ENCODE peak calls at places on chromosomes 3 and 15, in four cellular contexts. One of them, this sample, is unnamed.

GRCh38 chr15:43509002-43509922 is 8.1 kb upstream of the MAP1A start:
- DNase-seq in left lung: no peak
- DNase-seq in activated CD4-positive, alpha-beta T cell treated with anti-CD3 and anti-CD28 coated beads, Interleukin-2, amount 10 ng/mL, durations not matched to agents 7 days and 5 days: no peak
- DNase-seq in mesothelial cell of epicardium: no peak
- DNase-seq in this sample: peak; percentile 62

GRCh38 chr15:95498956-95499355 is 831.5 kb upstream of the NR2F2 start:
- DNase-seq in left lung: no peak
- DNase-seq in activated CD4-positive, alpha-beta T cell treated with anti-CD3 and anti-CD28 coated beads, Interleukin-2, amount 10 ng/mL, durations not matched to agents 7 days and 5 days: no peak
- DNase-seq in mesothelial cell of epicardium: no peak
- DNase-seq in this sample: no peak

GRCh38 chr15:58522391-58522790 is 90.6 kb downstream of the LIPC start:
- DNase-seq in left lung: peak; percentile 80
- DNase-seq in activated CD4-positive, alpha-beta T cell treated with anti-CD3 and anti-CD28 coated beads, Interleukin-2, amount 10 ng/mL, durations not matched to agents 7 days and 5 days: no peak
- DNase-seq in mesothelial cell of epicardium: no peak
- DNase-seq in this sample: no peak

GRCh38 chr3:122295286-122295685 is 29.8 kb upstream of the CSTA start:
- DNase-seq in left lung: no peak
- DNase-seq in activated CD4-positive, alpha-beta T cell treated with anti-CD3 and anti-CD28 coated beads, Interleukin-2, amount 10 ng/mL, durations not matched to agents 7 days and 5 days: no peak
- DNase-seq in mesothelial cell of epicardium: no peak
- DNase-seq in this sample: no peak

GRCh38 chr3:168801792-168802191 is 706.1 kb upstream of the GOLIM4 start:
- DNase-seq in left lung: no peak
- DNase-seq in activated CD4-positive, alpha-beta T cell treated with anti-CD3 and anti-CD28 coated beads, Interleukin-2, amount 10 ng/mL, durations not matched to agents 7 days and 5 days: no peak
- DNase-seq in mesothelial cell of epicardium: no peak
- DNase-seq in this sample: no peak

GRCh38 chr15:81229596-81229995 is 32.9 kb downstream of the IL16 start:
- DNase-seq in left lung: peak; percentile 65
- DNase-seq in activated CD4-positive, alpha-beta T cell treated with anti-CD3 and anti-CD28 coated beads, Interleukin-2, amount 10 ng/mL, durations not matched to agents 7 days and 5 days: no peak
- DNase-seq in mesothelial cell of epicardium: no peak
- DNase-seq in this sample: no peak

GRCh38 chr3:190811775-190812480 is 50.6 kb downstream of the GMNC start:
- DNase-seq in left lung: no peak
- DNase-seq in activated CD4-positive, alpha-beta T cell treated with anti-CD3 and anti-CD28 coated beads, Interleukin-2, amount 10 ng/mL, durations not matched to agents 7 days and 5 days: peak; percentile 24
- DNase-seq in mesothelial cell of epicardium: no peak
- DNase-seq in this sample: peak; percentile 27

GRCh38 chr3:47912006-47912504 is 104.2 kb downstream of the MAP4 start:
- DNase-seq in left lung: no peak
- DNase-seq in activated CD4-positive, alpha-beta T cell treated with anti-CD3 and anti-CD28 coated beads, Interleukin-2, amount 10 ng/mL, durations not matched to agents 7 days and 5 days: no peak
- DNase-seq in mesothelial cell of epicardium: no peak
- DNase-seq in this sample: no peak

GRCh38 chr3:117885046-117885445 is 1149.6 kb downstream of the IGSF11 start:
- DNase-seq in left lung: no peak
- DNase-seq in activated CD4-positive, alpha-beta T cell treated with anti-CD3 and anti-CD28 coated beads, Interleukin-2, amount 10 ng/mL, durations not matched to agents 7 days and 5 days: no peak
- DNase-seq in mesothelial cell of epicardium: no peak
- DNase-seq in this sample: no peak

GRCh38 chr3:47003461-47004368 is 24.2 kb downstream of the NBEAL2 start:
- DNase-seq in left lung: peak; percentile 67
- DNase-seq in activated CD4-positive, alpha-beta T cell treated with anti-CD3 and anti-CD28 coated beads, Interleukin-2, amount 10 ng/mL, durations not matched to agents 7 days and 5 days: no peak
- DNase-seq in mesothelial cell of epicardium: no peak
- DNase-seq in this sample: no peak

GRCh38 chr3:9866639-9867038 is 13.4 kb downstream of the CIDEC start:
- DNase-seq in left lung: no peak
- DNase-seq in activated CD4-positive, alpha-beta T cell treated with anti-CD3 and anti-CD28 coated beads, Interleukin-2, amount 10 ng/mL, durations not matched to agents 7 days and 5 days: no peak
- DNase-seq in mesothelial cell of epicardium: no peak
- DNase-seq in this sample: no peak

GRCh38 chr15:99732268-99732641 is 982 bp downstream of the LYSMD4 start:
- DNase-seq in left lung: no peak
- DNase-seq in activated CD4-positive, alpha-beta T cell treated with anti-CD3 and anti-CD28 coated beads, Interleukin-2, amount 10 ng/mL, durations not matched to agents 7 days and 5 days: peak; percentile 9
- DNase-seq in mesothelial cell of epicardium: no peak
- DNase-seq in this sample: peak; percentile 10

GRCh38 chr3:186213946-186214345 is 105.1 kb upstream of the ETV5 start:
- DNase-seq in left lung: no peak
- DNase-seq in activated CD4-positive, alpha-beta T cell treated with anti-CD3 and anti-CD28 coated beads, Interleukin-2, amount 10 ng/mL, durations not matched to agents 7 days and 5 days: no peak
- DNase-seq in mesothelial cell of epicardium: no peak
- DNase-seq in this sample: no peak

GRCh38 chr15:101121511-101122090 is 130.2 kb downstream of the CHSY1 start:
- DNase-seq in left lung: peak; percentile 94
- DNase-seq in activated CD4-positive, alpha-beta T cell treated with anti-CD3 and anti-CD28 coated beads, Interleukin-2, amount 10 ng/mL, durations not matched to agents 7 days and 5 days: peak; percentile 69
- DNase-seq in mesothelial cell of epicardium: peak; percentile 64
- DNase-seq in this sample: no peak

GRCh38 chr3:101081990-101082389 is 88.8 kb upstream of the ABI3BP start:
- DNase-seq in left lung: no peak
- DNase-seq in activated CD4-positive, alpha-beta T cell treated with anti-CD3 and anti-CD28 coated beads, Interleukin-2, amount 10 ng/mL, durations not matched to agents 7 days and 5 days: no peak
- DNase-seq in mesothelial cell of epicardium: no peak
- DNase-seq in this sample: no peak

GRCh38 chr15:67091073-67091965 is 25.9 kb downstream of the SMAD3 start:
- DNase-seq in left lung: peak; percentile 74
- DNase-seq in activated CD4-positive, alpha-beta T cell treated with anti-CD3 and anti-CD28 coated beads, Interleukin-2, amount 10 ng/mL, durations not matched to agents 7 days and 5 days: peak; percentile 77
- DNase-seq in mesothelial cell of epicardium: peak; percentile 54
- DNase-seq in this sample: no peak

GRCh38 chr15:75840659-75841058 is 2.6 kb upstream of the UBE2Q2 start:
- DNase-seq in left lung: no peak
- DNase-seq in activated CD4-positive, alpha-beta T cell treated with anti-CD3 and anti-CD28 coated beads, Interleukin-2, amount 10 ng/mL, durations not matched to agents 7 days and 5 days: no peak
- DNase-seq in mesothelial cell of epicardium: no peak
- DNase-seq in this sample: peak; percentile 47

GRCh38 chr15:41904487-41905359 is 10.9 kb upstream of the SPTBN5 start:
- DNase-seq in left lung: no peak
- DNase-seq in activated CD4-positive, alpha-beta T cell treated with anti-CD3 and anti-CD28 coated beads, Interleukin-2, amount 10 ng/mL, durations not matched to agents 7 days and 5 days: peak; percentile 78
- DNase-seq in mesothelial cell of epicardium: peak; percentile 79
- DNase-seq in this sample: peak; percentile 30

GRCh38 chr15:39474657-39475056 is 106.2 kb upstream of the THBS1 start:
- DNase-seq in left lung: no peak
- DNase-seq in activated CD4-positive, alpha-beta T cell treated with anti-CD3 and anti-CD28 coated beads, Interleukin-2, amount 10 ng/mL, durations not matched to agents 7 days and 5 days: no peak
- DNase-seq in mesothelial cell of epicardium: no peak
- DNase-seq in this sample: no peak

GRCh38 chr3:117454236-117454635 is 744.7 kb downstream of the TUSC7 start:
- DNase-seq in left lung: no peak
- DNase-seq in activated CD4-positive, alpha-beta T cell treated with anti-CD3 and anti-CD28 coated beads, Interleukin-2, amount 10 ng/mL, durations not matched to agents 7 days and 5 days: no peak
- DNase-seq in mesothelial cell of epicardium: no peak
- DNase-seq in this sample: no peak

GRCh38 chr3:186782542-186783069 is 771 bp upstream of the EIF4A2 start:
- DNase-seq in left lung: no peak
- DNase-seq in activated CD4-positive, alpha-beta T cell treated with anti-CD3 and anti-CD28 coated beads, Interleukin-2, amount 10 ng/mL, durations not matched to agents 7 days and 5 days: no peak
- DNase-seq in mesothelial cell of epicardium: no peak
- DNase-seq in this sample: no peak

This sample was measured in fibroblast of the conjunctiva.